ENCODE peak calls at places on chromosomes 6 and 20, in seven cellular contexts. L, A, Q, X, R, E and Y are unnamed samples.

GRCh38 chr6:15628499-15629131 is 34.2 kb downstream of the DTNBP1 start:
- DNase-seq in A (no peak), R (no peak), E (no peak), L (no peak), X (no peak), Q (peak; percentile 87), Y (no peak)

GRCh38 chr6:5379647-5380242 is 118.4 kb downstream of the FARS2 start:
- DNase-seq in X (no peak), E (no peak), L (peak; percentile 35), R (peak; percentile 22), A (peak; percentile 35), Q (peak; percentile 37), Y (peak; percentile 39)

GRCh38 chr6:155561262-155561970 is 105.8 kb upstream of the NOX3 start:
- DNase-seq in E (no peak), X (no peak), R (no peak), A (no peak), Q (no peak), L (no peak), Y (no peak)

GRCh38 chr20:41697861-41698559 is 79.8 kb upstream of the CHD6 start:
- DNase-seq in A (peak; percentile 72), L (peak; percentile 13), R (peak; percentile 32), Q (peak; percentile 31), X (no peak), E (no peak), Y (peak; percentile 23)

GRCh38 chr6:109299695-109300564 is 82.3 kb downstream of the CD164 start:
- DNase-seq in A (no peak), L (peak; percentile 90), R (no peak), E (no peak), Q (peak; percentile 93), X (no peak), Y (no peak)

GRCh38 chr6:30350519-30350918 is 5.6 kb downstream of the RPP21 start:
- DNase-seq in X (no peak), E (no peak), A (no peak), Q (no peak), R (no peak), L (no peak), Y (no peak)

GRCh38 chr6:106512048-106512957 is 117.0 kb downstream of the RTN4IP1 start:
- DNase-seq in R (peak; percentile 67), L (peak; percentile 51), E (peak; percentile 79), A (peak; percentile 21), Q (peak; percentile 39), X (peak; percentile 91), Y (peak; percentile 82)

GRCh38 chr6:31764239-31764638 is 1.8 kb downstream of the SAPCD1 start:
- DNase-seq in R (no peak), E (no peak), L (no peak), A (no peak), X (no peak), Q (no peak), Y (no peak)

GRCh38 chr6:9405369-9405768 is 970.0 kb upstream of the SLC35B3 start:
- DNase-seq in R (peak; percentile 74), E (no peak), Q (no peak), X (no peak), L (no peak), A (no peak), Y (no peak)